ENCODE peak calls at places on chromosomes 6 and 20, in six cellular contexts. S, P, C, K, H and Q are unnamed samples. For H3K4me1, the result is how much of the 10 kb centered on the place peaks cover.

GRCh38 chr6:154460306-154461071 is 50.0 kb downstream of the CNKSR3 start:
- DNase-seq in S (peak), P (no peak), K (no peak), C (no peak), H (no peak), Q (no peak)

GRCh38 chr6:70763754-70764153 is 96.1 kb downstream of the SMAP1 start:
- DNase-seq in C (no peak), K (no peak), H (no peak), S (peak), P (no peak), Q (no peak)

GRCh38 chr20:48892849-48893352 is 28.6 kb upstream of the ARFGEF2 start:
- DNase-seq in H (no peak), K (no peak), S (no peak), P (no peak), C (no peak), Q (no peak)

GRCh38 chr20:44172572-44172950 is 14.4 kb downstream of the JPH2 start:
- DNase-seq in H (no peak), S (no peak), P (no peak), K (no peak), C (no peak), Q (no peak)

GRCh38 chr20:41205313-41205712 is 68.0 kb downstream of the PLCG1 start:
- DNase-seq in K (no peak), H (no peak), P (no peak), S (no peak), C (no peak), Q (no peak)

GRCh38 chr6:169263836-169264608 is 10.4 kb upstream of the THBS2 start:
- DNase-seq in P (peak), K (no peak), S (peak), C (peak), H (no peak), Q (no peak)

GRCh38 chr20:4944918-4945317 is 56.4 kb downstream of the SLC23A2 start:
- DNase-seq in C (no peak), K (no peak), P (no peak), H (no peak), S (peak), Q (no peak)

GRCh38 chr20:433300-433975 is 25.3 kb downstream of the RBCK1 start:
- DNase-seq in C (no peak), S (peak), P (no peak), H (no peak), K (no peak), Q (no peak)

GRCh38 chr20:50012282-50013263 is 29.8 kb downstream of the SNAI1 start:
- DNase-seq in C (peak), H (peak), P (no peak), K (no peak), S (no peak), Q (no peak)

GRCh38 chr6:132907915-132908314 is 93.5 kb downstream of the RPS12 start:
- DNase-seq in P (no peak), S (peak), K (no peak), C (no peak), H (no peak), Q (no peak)

GRCh38 chr6:141483561-141484061 is 649.1 kb upstream of the GJE1 start:
- DNase-seq in H (no peak), S (peak), K (no peak), C (no peak), P (no peak), Q (no peak)

GRCh38 chr6:4180653-4181255 is 45.4 kb upstream of the ECI2 start:
- DNase-seq in H (no peak), P (no peak), S (peak), K (no peak), C (no peak), Q (no peak)

GRCh38 chr6:74409447-74409846 is 713.4 kb downstream of the CD109 start:
- DNase-seq in K (no peak), H (no peak), P (no peak), S (peak), C (peak), Q (no peak)

GRCh38 chr6:154370545-154370944 is 13.9 kb upstream of the IPCEF1 start:
- DNase-seq in S (peak), K (no peak), P (no peak), C (peak), H (peak), Q (no peak)

GRCh38 chr20:32479012-32479411 is 106.1 kb downstream of the NOL4L start:
- DNase-seq in H (peak), C (peak), S (no peak), P (no peak), K (no peak), Q (no peak)

GRCh38 chr20:39081255-39081654 is 119.1 kb downstream of the DHX35 start:
- DNase-seq in S (peak), H (peak), P (peak), C (peak), K (peak), Q (peak)

GRCh38 chr20:49562341-49563014 is 5.5 kb downstream of the PTGIS start:
- DNase-seq in S (peak), H (peak), K (peak), P (peak), C (peak), Q (peak)

GRCh38 chr6:166561766-166562165 is 24.7 kb downstream of the RAMACL start:
- DNase-seq in C (no peak), P (no peak), H (peak), S (peak), K (no peak), Q (no peak)

GRCh38 chr6:45327956-45328522 is at the start of gene RUNX2:
- DNase-seq in K (no peak), C (peak), S (peak), H (peak), P (no peak), Q (no peak)

GRCh38 chr20:62845818-62846527 is 15.6 kb downstream of the TCFL5 start:
- DNase-seq in H (no peak), P (no peak), S (no peak), C (no peak), K (no peak), Q (no peak)

GRCh38 chr20:63178445-63178818 is 37.5 kb downstream of the YTHDF1 start:
- DNase-seq in H (peak), C (no peak), S (no peak), P (no peak), K (no peak), Q (no peak)

DNA sequence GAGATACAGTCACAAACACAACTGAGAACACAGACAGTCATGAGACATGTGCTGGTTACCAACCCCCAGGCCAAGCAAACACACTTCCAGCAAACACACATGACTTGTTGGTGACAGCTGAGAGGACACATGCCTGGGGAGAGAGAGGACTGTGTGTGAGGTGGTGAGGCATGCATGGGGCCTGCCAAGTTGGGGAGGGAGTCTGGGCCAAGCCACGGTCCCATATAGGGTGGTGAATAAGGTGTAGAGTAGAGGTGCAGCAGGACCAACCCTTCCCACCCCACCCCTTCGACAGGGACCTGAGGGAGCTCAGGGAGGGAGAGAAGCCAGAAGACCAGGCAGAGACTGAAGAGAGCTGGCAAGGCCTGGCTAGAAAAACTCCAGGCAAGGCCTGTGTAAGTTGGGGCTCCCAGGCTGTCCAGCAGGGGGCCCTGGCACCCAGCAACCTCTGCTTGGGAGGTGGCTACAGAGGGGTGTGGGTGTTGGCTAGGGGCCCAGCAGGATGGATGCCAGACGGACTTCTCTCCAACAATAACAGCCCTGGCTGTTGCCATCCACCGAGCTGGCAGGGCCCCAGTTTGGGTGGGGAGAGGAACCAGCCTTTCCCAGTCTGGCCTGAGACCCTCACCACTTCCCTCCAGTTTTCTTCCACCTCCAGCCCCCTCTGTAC is 2.0 kb upstream of the SLC29A1 start:
- DNase-seq in P (peak), K (peak), H (peak), S (peak), C (peak), Q (peak)
- H3K4me1 ChIP-seq in P (under half), K (under half), H (under half), S (under half), C (half or more), Q (half or more)

GRCh38 chr20:18669241-18670019 is 81.6 kb downstream of the DTD1 start:
- DNase-seq in C (peak), S (no peak), K (no peak), H (no peak), P (no peak), Q (no peak)
- H3K4me3 ChIP-seq in C (no peak), S (no peak), K (no peak), H (no peak), P (no peak), Q (no peak)

GRCh38 chr6:137227872-137228302 is 8.7 kb upstream of the IFNGR1 start:
- DNase-seq in K (no peak), C (no peak), P (no peak), S (no peak), H (no peak), Q (no peak)

GRCh38 chr6:137226682-137227081 is 7.5 kb upstream of the IFNGR1 start:
- DNase-seq in C (no peak), H (no peak), P (no peak), S (no peak), K (no peak), Q (no peak)

GRCh38 chr6:137230547-137230946 is 11.4 kb upstream of the IFNGR1 start:
- DNase-seq in P (no peak), H (no peak), S (no peak), K (no peak), C (no peak), Q (no peak)

GRCh38 chr6:137231156-137231555 is 12.0 kb upstream of the IFNGR1 start:
- DNase-seq in C (no peak), P (no peak), K (no peak), S (no peak), H (no peak), Q (no peak)

GRCh38 chr6:137229075-137229759 is 10.0 kb upstream of the IFNGR1 start:
- DNase-seq in K (no peak), H (no peak), P (no peak), C (no peak), S (no peak), Q (no peak)
- H3K4me1 ChIP-seq in K (under half), H (under half), P (under half), C (under half), S (under half), Q (under half)

DNA sequence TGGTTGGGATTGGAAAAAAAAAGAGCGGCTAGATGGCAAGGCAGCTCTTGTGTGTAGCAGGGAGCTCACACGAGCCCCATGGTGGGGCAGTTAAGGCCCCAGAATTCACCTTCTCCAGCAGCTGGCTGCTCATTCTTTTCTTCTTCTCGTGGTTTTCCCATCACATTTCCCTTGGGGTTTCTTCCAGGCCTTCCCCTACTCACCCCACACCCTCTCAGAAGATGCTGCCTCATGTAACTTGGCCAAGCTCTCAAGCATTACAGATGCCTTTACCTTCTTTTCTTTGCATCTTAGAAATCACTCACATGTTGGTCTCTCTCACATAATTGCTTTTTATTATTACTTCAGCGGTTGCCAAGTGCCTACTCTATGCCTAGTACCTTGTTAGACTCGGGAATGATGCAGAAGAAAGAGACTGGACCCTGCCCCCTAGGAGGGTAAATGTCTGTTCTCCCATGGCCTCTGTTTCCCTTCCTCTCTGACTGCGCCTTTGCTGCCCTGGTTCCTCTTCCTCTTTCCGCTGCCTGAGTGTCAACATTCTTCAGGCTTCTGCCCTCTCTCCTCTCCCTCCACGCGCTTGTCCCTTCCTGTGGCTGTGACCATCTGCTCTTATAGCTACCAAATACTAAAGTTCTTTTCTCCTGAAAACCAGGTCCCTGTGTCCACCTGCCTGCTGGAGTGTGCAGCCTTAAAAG is 28.6 kb downstream of the PPARD start:
- DNase-seq in S (peak), K (no peak), P (no peak), H (no peak), C (no peak), Q (no peak)
- H3K4me3 ChIP-seq in S (peak), K (no peak), P (no peak), H (no peak), C (no peak), Q (no peak)